ENCODE peak calls at places on chromosomes 16 and 17, in ten cellular contexts. Y, H, Q, E, R, S, C, A, K and W are unnamed samples.

GRCh38 chr17:73198930-73199260 is 6.0 kb downstream of the COG1 start:
- DNase-seq in K (no peak), Y (no peak), C (no peak), S (no peak), Q (no peak), H (no peak), A (no peak), E (no peak), R (no peak), W (no peak)

GRCh38 chr16:80403871-80404270 is 136.9 kb upstream of the DYNLRB2 start:
- DNase-seq in A (no peak), R (no peak), K (no peak), S (no peak), Q (no peak), Y (no peak), H (no peak), E (no peak), C (no peak), W (no peak)

GRCh38 chr16:19348578-19349315 is 63.2 kb downstream of the CLEC19A start:
- DNase-seq in Q (no peak), H (no peak), R (no peak), Y (no peak), E (no peak), S (no peak), C (peak), K (no peak), A (no peak), W (no peak)

GRCh38 chr16:5024632-5025031 is 9.1 kb downstream of the NAGPA start:
- DNase-seq in K (no peak), E (no peak), A (no peak), Q (no peak), H (no peak), R (peak), C (peak), Y (no peak), S (no peak), W (no peak)

GRCh38 chr16:68228652-68229051 is 7.3 kb downstream of the ESRP2 start:
- DNase-seq in C (no peak), S (no peak), Q (peak), A (no peak), E (no peak), K (no peak), Y (no peak), R (no peak), H (no peak), W (no peak)

GRCh38 chr17:47882247-47882646 is 13.8 kb upstream of the SP2 start:
- DNase-seq in C (no peak), Q (no peak), A (no peak), H (no peak), S (peak), E (peak), K (peak), R (peak), Y (no peak), W (no peak)

GRCh38 chr16:55367301-55367745 is 43.3 kb downstream of the IRX6 start:
- DNase-seq in Y (no peak), H (no peak), C (peak), Q (no peak), A (no peak), E (peak), S (peak), K (no peak), R (no peak), W (no peak)

GRCh38 chr17:50112694-50113093 is 17.3 kb downstream of the SAMD14 start:
- DNase-seq in S (no peak), E (no peak), H (peak), R (no peak), A (no peak), Q (peak), Y (no peak), K (no peak), C (no peak), W (no peak)

GRCh38 chr17:54559883-54560282 is 340.8 kb upstream of the TOM1L1 start:
- DNase-seq in H (no peak), C (no peak), Q (no peak), A (no peak), R (no peak), S (no peak), Y (no peak), K (no peak), E (no peak), W (no peak)

GRCh38 chr16:11198817-11199216 is 57.2 kb downstream of the SOCS1 start:
- DNase-seq in H (no peak), R (peak), C (no peak), E (no peak), Y (no peak), A (no peak), S (no peak), K (no peak), Q (no peak), W (no peak)

GRCh38 chr17:20073056-20073979 is 64.2 kb downstream of the SPECC1 start:
- DNase-seq in K (peak), Y (no peak), R (no peak), A (peak), S (peak), C (no peak), H (peak), E (peak), Q (peak), W (no peak)

GRCh38 chr17:2266865-2267228 is 36.7 kb downstream of the SMG6 start:
- DNase-seq in S (no peak), R (no peak), C (no peak), K (no peak), E (no peak), Q (no peak), Y (no peak), A (no peak), H (no peak), W (no peak)

GRCh38 chr17:951388-952132 is 28.0 kb downstream of the NXN start:
- DNase-seq in H (no peak), R (peak), Q (peak), K (peak), S (peak), C (no peak), A (no peak), Y (no peak), E (peak), W (peak)

GRCh38 chr17:73281926-73282325 is 20.2 kb upstream of the CPSF4L start:
- DNase-seq in K (no peak), Y (no peak), Q (no peak), H (no peak), A (no peak), C (no peak), E (no peak), R (no peak), S (peak), W (no peak)

GRCh38 chr16:30786936-30787612 is at the start of gene ZNF629:
- DNase-seq in H (peak), K (peak), Y (no peak), E (peak), A (peak), Q (peak), R (peak), C (peak), S (peak), W (no peak)

GRCh38 chr16:66228791-66229190 is 137.7 kb upstream of the CDH5 start:
- DNase-seq in Q (no peak), C (no peak), S (peak), A (no peak), H (no peak), K (peak), E (peak), Y (no peak), R (no peak), W (peak)

GRCh38 chr16:54879681-54880080 is 51.0 kb upstream of the IRX5 start:
- DNase-seq in E (peak), Y (no peak), K (no peak), Q (no peak), R (no peak), H (no peak), A (no peak), S (no peak), C (no peak), W (no peak)

GRCh38 chr16:22232277-22233049 is 26.4 kb downstream of the EEF2K start:
- DNase-seq in C (no peak), E (no peak), R (peak), A (no peak), Y (peak), Q (peak), S (no peak), H (no peak), K (no peak), W (no peak)

GRCh38 chr16:20734056-20734455 is 7.6 kb downstream of the THUMPD1 start:
- DNase-seq in Q (no peak), K (no peak), C (no peak), E (no peak), H (no peak), R (no peak), S (peak), A (no peak), Y (no peak), W (no peak)

GRCh38 chr16:15765880-15766279 is 90.9 kb downstream of the MYH11 start:
- DNase-seq in C (peak), Y (peak), E (peak), R (peak), S (peak), H (no peak), A (no peak), Q (peak), K (peak), W (no peak)

GRCh38 chr16:5509794-5510193 is 412.2 kb upstream of the EEF2KMT start:
- DNase-seq in A (no peak), H (no peak), S (no peak), R (no peak), K (no peak), C (no peak), E (no peak), Q (peak), Y (no peak), W (no peak)

GRCh38 chr16:3696425-3697218 is 20.7 kb downstream of the TRAP1 start:
- DNase-seq in C (peak), Y (no peak), H (no peak), S (peak), K (peak), E (peak), R (peak), A (no peak), Q (no peak), W (peak)

DNA sequence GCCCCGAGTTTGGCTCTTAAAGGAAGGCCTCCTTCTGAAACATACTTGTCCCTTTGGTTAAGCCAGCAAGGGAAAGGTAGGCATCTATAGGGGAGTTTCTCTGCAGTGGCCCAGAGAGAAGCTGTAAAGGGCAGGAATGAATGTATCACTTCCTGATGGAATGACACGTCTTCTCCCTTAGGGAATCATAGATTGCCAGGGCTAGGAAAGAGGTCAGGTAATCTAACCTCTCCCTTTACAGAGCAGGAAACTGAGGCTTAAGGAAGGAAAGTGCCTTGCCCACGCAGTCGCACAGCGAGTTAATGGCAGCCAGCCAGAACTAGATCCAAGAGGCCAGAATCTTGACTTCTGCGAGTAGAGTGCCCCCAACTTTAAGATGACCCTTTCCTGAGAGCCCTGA is 66.1 kb downstream of the NEUROD2 start:
- DNase-seq in H (no peak), S (no peak), K (no peak), E (no peak), R (no peak), A (no peak), C (no peak), Q (no peak), Y (no peak), W (no peak)
- H3K4me3 ChIP-seq in H (no peak), S (no peak), K (no peak), E (no peak), R (no peak), A (no peak), C (no peak), Q (no peak), Y (no peak), W (no peak)

DNA sequence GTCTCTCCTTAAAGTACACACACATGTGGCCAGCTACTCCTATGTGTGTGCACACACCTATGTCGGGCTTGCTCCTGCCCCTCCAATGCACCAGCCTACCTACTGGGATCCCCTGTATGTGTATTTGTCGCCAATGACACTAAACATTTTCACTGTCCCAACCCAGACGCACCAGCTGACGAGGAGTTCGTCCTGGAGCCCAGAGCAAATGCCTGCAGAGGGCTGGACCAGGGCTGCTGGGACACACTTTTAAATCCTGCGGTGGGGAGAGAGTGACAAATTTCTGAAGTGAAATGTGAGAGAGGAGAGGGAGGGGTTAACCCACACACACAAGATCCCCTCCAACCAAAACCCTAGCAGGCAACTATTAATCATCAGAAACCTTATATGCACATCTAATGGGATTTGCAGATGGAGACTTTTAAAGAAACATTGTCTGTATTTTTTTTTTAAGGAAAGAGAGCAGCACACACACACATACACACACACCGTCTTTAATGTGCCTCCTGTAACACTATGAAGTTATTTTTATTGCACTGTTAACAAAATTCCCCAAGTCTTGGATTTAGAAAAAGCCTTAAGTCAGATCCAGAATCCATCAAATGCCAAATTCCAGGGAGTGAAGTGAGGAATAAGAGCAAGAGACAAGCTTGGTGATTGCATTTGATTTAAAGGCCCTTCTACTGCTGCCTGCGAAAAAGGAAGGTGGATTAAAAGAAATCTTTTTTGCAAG is at the start of gene MEOX1:
- DNase-seq in H (no peak), E (peak), K (peak), Y (no peak), Q (no peak), S (peak), C (peak), A (no peak), R (peak), W (peak)
- TF ChIP-seq CTCF in H (no peak), E (no peak), K (no peak), Y (no peak), Q (no peak), S (no peak), C (no peak), A (no peak), R (no peak), W (no peak)

GRCh38 chr16:58462499-58462996 is 37.4 kb upstream of the NDRG4 start:
- DNase-seq in S (no peak), Y (no peak), K (no peak), C (no peak), Q (no peak), H (no peak), R (no peak), E (no peak), A (no peak), W (no peak)

GRCh38 chr16:58464916-58465731 is 34.8 kb upstream of the NDRG4 start:
- DNase-seq in S (no peak), E (no peak), Q (no peak), R (no peak), K (peak), Y (no peak), A (no peak), C (no peak), H (no peak), W (no peak)

GRCh38 chr16:58465817-58466216 is 34.1 kb upstream of the NDRG4 start:
- DNase-seq in S (no peak), E (no peak), Y (no peak), K (no peak), Q (no peak), R (no peak), C (no peak), H (no peak), A (no peak), W (no peak)

GRCh38 chr16:58462997-58463891 is 36.7 kb upstream of the NDRG4 start:
- DNase-seq in E (no peak), S (no peak), Q (no peak), H (peak), K (no peak), Y (no peak), R (no peak), C (peak), A (peak), W (no peak)

DNA sequence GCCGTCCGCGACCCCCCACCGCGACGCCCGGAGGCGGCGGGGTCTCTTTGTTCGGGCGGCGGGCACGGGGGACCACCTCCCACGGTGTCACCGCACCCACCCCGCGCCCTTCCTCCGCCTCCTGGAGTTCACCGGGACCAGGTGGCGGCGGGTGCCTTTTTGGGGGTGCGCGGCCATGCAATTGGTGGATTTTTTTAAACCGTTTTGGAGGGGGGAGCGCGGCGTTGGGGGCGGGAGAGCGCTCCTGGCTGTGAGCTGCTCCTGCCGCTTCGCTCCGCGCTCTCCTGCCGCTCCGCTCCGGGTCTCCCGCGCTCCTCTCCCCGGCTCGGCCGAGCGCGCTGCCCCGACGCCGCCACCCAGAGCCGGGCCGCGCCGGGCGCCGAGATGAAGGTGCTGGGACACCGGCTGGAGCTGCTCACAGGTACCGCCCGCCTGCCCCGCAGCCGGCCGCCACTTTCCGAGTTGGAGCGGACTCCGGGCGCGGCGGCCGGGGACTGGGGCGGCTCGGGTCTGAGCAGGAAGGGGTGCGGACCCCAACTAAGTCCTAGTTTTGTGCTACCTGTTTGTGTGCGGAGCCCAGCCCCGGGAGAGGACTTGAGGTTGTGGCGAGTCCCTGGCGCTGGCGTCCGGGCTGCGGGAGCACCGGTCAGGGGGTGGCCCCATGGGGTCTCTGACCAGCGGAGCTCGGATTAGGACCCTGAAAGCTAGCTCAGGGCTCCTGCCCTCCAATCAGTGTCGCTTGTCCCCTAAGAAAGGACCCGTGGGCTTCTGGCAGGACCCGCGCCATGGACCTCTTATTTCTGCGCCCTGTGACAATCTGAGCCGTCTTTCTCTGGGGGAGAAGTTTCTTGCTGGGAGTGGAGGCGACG is 35.7 kb upstream of the NDRG4 start:
- DNase-seq in C (peak), Q (no peak), S (no peak), A (peak), K (no peak), H (peak), Y (no peak), R (peak), E (no peak), W (no peak)
- H3K4me3 ChIP-seq in C (peak), Q (no peak), S (no peak), A (peak), K (peak), H (peak), Y (peak), R (peak), E (no peak), W (peak)

DNA sequence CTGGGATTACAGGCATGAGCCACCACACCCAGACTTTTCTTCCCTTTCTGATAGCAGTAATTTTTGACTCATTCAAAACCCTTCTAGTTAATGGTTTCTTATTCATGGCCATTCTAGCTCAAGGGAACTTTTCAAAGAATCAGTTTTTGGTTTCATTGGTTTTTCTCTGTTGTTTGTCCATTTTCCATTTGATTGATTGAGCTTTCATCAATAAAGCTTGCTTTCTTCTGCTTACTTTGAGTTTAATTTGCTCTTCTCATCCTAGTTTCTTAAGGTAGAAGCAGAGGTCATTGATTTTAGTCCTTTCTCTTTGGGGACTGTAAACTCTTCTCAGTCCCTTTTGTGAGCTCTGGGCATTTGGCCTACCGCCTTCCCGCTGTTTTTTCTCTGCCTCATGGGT is 82.0 kb upstream of the CHMP6 start:
- DNase-seq in E (no peak), R (no peak), H (no peak), A (no peak), K (no peak), Q (no peak), S (no peak), Y (no peak), C (no peak), W (no peak)
- TF ChIP-seq CTCF in E (no peak), R (no peak), H (no peak), A (no peak), K (no peak), Q (no peak), S (no peak), Y (no peak), C (no peak), W (no peak)

GRCh38 chr16:56517206-56517605 is 2.6 kb downstream of the BBS2 start:
- DNase-seq in Q (no peak), K (no peak), E (no peak), Y (no peak), S (no peak), C (no peak), H (no peak), A (no peak), R (no peak), W (no peak)

GRCh38 chr16:56515665-56516064 is 4.2 kb downstream of the BBS2 start:
- DNase-seq in Q (no peak), C (no peak), A (no peak), R (no peak), S (no peak), K (peak), Y (no peak), H (no peak), E (no peak), W (no peak)

GRCh38 chr16:56518435-56518834 is 1.4 kb downstream of the BBS2 start:
- DNase-seq in A (no peak), H (no peak), C (peak), Y (peak), K (no peak), S (no peak), R (no peak), Q (no peak), E (peak), W (no peak)

GRCh38 chr16:56520251-56520577 is 390 bp upstream of the BBS2 start:
- DNase-seq in E (no peak), S (no peak), K (no peak), Q (no peak), C (no peak), A (no peak), R (no peak), H (no peak), Y (no peak), W (no peak)

DNA sequence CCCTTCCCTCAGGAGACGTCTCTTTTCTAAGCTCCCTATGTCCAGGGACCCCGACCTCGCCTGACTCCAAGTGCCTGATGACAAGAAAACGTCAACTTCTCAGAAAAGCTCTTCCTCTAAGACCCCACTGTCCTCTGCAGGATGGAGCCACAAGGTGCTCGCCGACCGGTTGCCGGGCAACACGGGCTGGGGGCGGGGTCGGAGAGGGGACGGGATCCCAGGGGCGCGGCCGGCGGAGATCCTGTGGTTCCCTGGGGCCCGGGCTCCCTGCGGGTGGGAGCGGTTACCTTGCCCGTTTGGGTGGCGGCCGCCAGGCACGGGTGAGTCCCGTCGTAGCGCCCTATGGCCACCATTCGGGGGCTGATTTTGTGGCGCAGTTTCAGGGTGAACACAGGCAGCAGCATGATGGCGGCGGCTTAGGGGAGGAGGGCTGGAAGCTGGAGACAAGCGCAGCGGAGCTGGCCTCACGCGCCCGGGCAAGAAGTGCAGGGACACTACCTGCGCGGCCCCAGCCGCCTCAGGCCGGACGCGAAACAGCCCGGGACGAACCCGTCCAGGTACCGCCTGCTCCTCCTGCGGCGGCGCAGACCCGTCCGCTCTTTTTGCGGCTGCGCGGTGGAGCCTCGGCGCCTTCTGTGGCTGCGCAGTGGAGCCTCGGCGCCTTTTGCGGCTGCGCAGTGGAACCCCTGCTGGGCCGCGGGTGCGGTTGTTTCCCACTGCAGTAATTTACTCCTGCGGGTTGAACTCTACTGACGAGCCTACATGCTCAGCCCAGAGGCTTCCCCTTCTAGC is at the start of gene BBS2:
- DNase-seq in R (peak), Q (peak), K (peak), A (peak), E (peak), S (peak), C (peak), H (peak), Y (peak), W (peak)
- H3K4me3 ChIP-seq in R (peak), Q (peak), K (peak), A (peak), E (peak), S (peak), C (peak), H (peak), Y (peak), W (peak)

GRCh38 chr17:75012320-75013076 is at the start of gene MRPL58:
- DNase-seq in H (peak), C (peak), Q (peak), R (peak), E (peak), K (peak), Y (no peak), A (peak), S (peak), W (peak)
- TF ChIP-seq CTCF in H (no peak), C (peak), Q (peak), R (peak), E (peak), K (peak), Y (no peak), A (peak), S (peak), W (peak)